ENCODE peak calls at places on chromosomes 5 and 9, in eight cellular contexts. V is activated CD4-positive, alpha-beta T cell treated with anti-CD3 and anti-CD28 coated beads for 24 hours; H is EL; G is OCI-LY7; M is right lobe of liver; E is GM12865; T is GM23248; X is upper lobe of right lung. A is an unnamed sample.

GRCh38 chr5:170745481-170746061 is 38.0 kb upstream of the GABRP start:
- DNase-seq in V (no peak), H (peak), G (no peak), M (peak), E (no peak), T (peak), X (no peak), A (peak)

GRCh38 chr5:151570512-151571269 is 20.4 kb downstream of the FAT2 start:
- DNase-seq in V (no peak), H (no peak), G (no peak), M (no peak), E (no peak), T (no peak), X (no peak), A (no peak)

GRCh38 chr9:91117959-91118651 is 243.6 kb downstream of the AUH start:
- DNase-seq in V (no peak), H (peak), G (no peak), M (peak), E (no peak), T (peak), X (peak), A (peak)

GRCh38 chr5:83632874-83633273 is 87.8 kb downstream of the HAPLN1 start:
- DNase-seq in V (no peak), H (peak), G (no peak), M (no peak), E (no peak), T (peak), X (no peak), A (no peak)

GRCh38 chr9:24766081-24766480 is 220.4 kb upstream of the IZUMO3 start:
- DNase-seq in V (no peak), H (no peak), G (no peak), M (no peak), E (no peak), T (no peak), X (no peak), A (no peak)

GRCh38 chr5:154858972-154859950 is 834 bp downstream of the CNOT8 start:
- DNase-seq in V (no peak), H (peak), G (peak), M (no peak), E (peak), T (peak), X (no peak), A (peak)

GRCh38 chr5:37710965-37711364 is 128.9 kb downstream of the GDNF start:
- DNase-seq in V (no peak), H (peak), G (no peak), M (no peak), E (no peak), T (peak), X (no peak), A (no peak)

GRCh38 chr5:140072812-140073211 is 29.7 kb upstream of the NRG2 start:
- DNase-seq in V (no peak), H (no peak), G (no peak), M (no peak), E (no peak), T (no peak), X (no peak), A (no peak)

GRCh38 chr5:147448766-147449165 is 61.1 kb downstream of the DPYSL3 start:
- DNase-seq in V (no peak), H (peak), G (no peak), M (no peak), E (no peak), T (peak), X (no peak), A (no peak)

GRCh38 chr5:27172708-27173107 is 134.3 kb upstream of the CDH9 start:
- DNase-seq in V (no peak), H (no peak), G (no peak), M (no peak), E (no peak), T (no peak), X (no peak), A (no peak)

GRCh38 chr5:96037128-96037527 is 75.5 kb upstream of the ELL2 start:
- DNase-seq in V (no peak), H (peak), G (no peak), M (no peak), E (no peak), T (peak), X (no peak), A (no peak)

GRCh38 chr9:137438591-137439157 is 2.5 kb downstream of the ENTPD8 start:
- DNase-seq in V (no peak), H (no peak), G (no peak), M (no peak), E (no peak), T (no peak), X (peak), A (no peak)

GRCh38 chr5:105503950-105504349 is 1941.4 kb upstream of the NUDT12 start:
- DNase-seq in V (no peak), H (no peak), G (no peak), M (no peak), E (no peak), T (no peak), X (no peak), A (no peak)

GRCh38 chr5:25713259-25713658 is 1068.5 kb upstream of the CDH10 start:
- DNase-seq in V (no peak), H (no peak), G (no peak), M (no peak), E (no peak), T (no peak), X (no peak), A (peak)

GRCh38 chr9:96299823-96300222 is 2.2 kb downstream of the HSD17B3 start:
- DNase-seq in V (no peak), H (peak), G (no peak), M (no peak), E (no peak), T (peak), X (no peak), A (no peak)

GRCh38 chr9:85425153-85425611 is 316.6 kb downstream of the AGTPBP1 start:
- DNase-seq in V (peak), H (peak), G (peak), M (peak), E (peak), T (peak), X (peak), A (peak)

GRCh38 chr5:176846335-176847140 is 36.2 kb downstream of the UNC5A start:
- DNase-seq in V (no peak), H (peak), G (no peak), M (no peak), E (peak), T (peak), X (no peak), A (peak)

GRCh38 chr5:38540348-38540747 is 16.1 kb downstream of the LIFR start:
- DNase-seq in V (no peak), H (no peak), G (no peak), M (no peak), E (no peak), T (no peak), X (peak), A (no peak)

GRCh38 chr5:40717281-40717680 is 37.6 kb downstream of the PTGER4 start:
- DNase-seq in V (no peak), H (peak), G (no peak), M (no peak), E (no peak), T (peak), X (no peak), A (no peak)

GRCh38 chr9:107703651-107704050 is 214.1 kb upstream of the KLF4 start:
- DNase-seq in V (no peak), H (no peak), G (no peak), M (no peak), E (no peak), T (no peak), X (no peak), A (peak)

GRCh38 chr9:133121200-133122166 is at the start of gene RALGDS:
- DNase-seq in V (peak), H (peak), G (peak), M (peak), E (peak), T (peak), X (peak), A (peak)

GRCh38 chr5:136667789-136668188 is 302.4 kb upstream of the TRPC7 start:
- DNase-seq in V (no peak), H (no peak), G (no peak), M (no peak), E (no peak), T (no peak), X (no peak), A (no peak)

GRCh38 chr9:106992186-106992585 is 129.2 kb downstream of the ZNF462 start:
- DNase-seq in V (no peak), H (no peak), G (no peak), M (no peak), E (no peak), T (no peak), X (no peak), A (no peak)

GRCh38 chr9:3732077-3733038 is 206.6 kb upstream of the RFX3 start:
- DNase-seq in V (no peak), H (peak), G (peak), M (peak), E (peak), T (peak), X (no peak), A (peak)

GRCh38 chr9:129221233-129221632 is 43.2 kb upstream of the IER5L start:
- DNase-seq in V (no peak), H (no peak), G (peak), M (no peak), E (peak), T (no peak), X (no peak), A (no peak)

GRCh38 chr9:78542491-78543175 is 245.7 kb downstream of the PSAT1 start:
- DNase-seq in V (no peak), H (no peak), G (no peak), M (no peak), E (no peak), T (no peak), X (no peak), A (no peak)

GRCh38 chr5:135592312-135593045 is 13.7 kb upstream of the CXCL14 start:
- DNase-seq in V (no peak), H (no peak), G (no peak), M (peak), E (peak), T (no peak), X (no peak), A (no peak)

GRCh38 chr5:24804221-24804681 is 159.5 kb upstream of the CDH10 start:
- DNase-seq in V (no peak), H (no peak), G (no peak), M (no peak), E (no peak), T (peak), X (no peak), A (no peak)

GRCh38 chr9:95788011-95788410 is 87.5 kb upstream of the ERCC6L2 start:
- DNase-seq in V (no peak), H (no peak), G (no peak), M (no peak), E (no peak), T (no peak), X (no peak), A (no peak)

GRCh38 chr5:95959964-95960801 is 1.5 kb downstream of the ELL2 start:
- DNase-seq in V (no peak), H (peak), G (no peak), M (no peak), E (peak), T (peak), X (peak), A (peak)

GRCh38 chr9:99046068-99046467 is 58.8 kb upstream of the TGFBR1 start:
- DNase-seq in V (no peak), H (no peak), G (no peak), M (no peak), E (no peak), T (no peak), X (no peak), A (no peak)

GRCh38 chr5:35853652-35854051 is 3.0 kb upstream of the IL7R start:
- DNase-seq in V (peak), H (no peak), G (no peak), M (no peak), E (peak), T (no peak), X (no peak), A (no peak)

GRCh38 chr5:522899-523657 is 1.2 kb downstream of the SLC9A3 start:
- DNase-seq in V (no peak), H (no peak), G (no peak), M (no peak), E (no peak), T (no peak), X (no peak), A (peak)

GRCh38 chr5:3348576-3349535 is 246.8 kb upstream of the IRX1 start:
- DNase-seq in V (no peak), H (no peak), G (no peak), M (peak), E (no peak), T (no peak), X (no peak), A (no peak)

GRCh38 chr5:112628219-112628618 is 109.5 kb upstream of the APC start:
- DNase-seq in V (no peak), H (no peak), G (no peak), M (no peak), E (no peak), T (no peak), X (no peak), A (peak)

GRCh38 chr5:104412649-104413240 is 850.2 kb upstream of the NUDT12 start:
- DNase-seq in V (no peak), H (no peak), G (peak), M (no peak), E (peak), T (peak), X (no peak), A (peak)

GRCh38 chr5:58887721-58888409 is 305.0 kb downstream of the RAB3C start:
- DNase-seq in V (no peak), H (peak), G (no peak), M (no peak), E (peak), T (peak), X (no peak), A (no peak)

A was measured in hepatocyte.